ENCODE peak calls at places on chromosomes 3 and 15, in nine cellular contexts. K is HCT116, Y is IMR-90, T is breast epithelium, Z is tibial nerve, B is prostate gland, G is transverse colon, X is uterus, Q is heart left ventricle. D is an unnamed sample.

GRCh38 chr15:77075528-77075927 is 4.6 kb upstream of the TSPAN3 start:
- DNase-seq in K (no peak), Y (no peak), T (no peak), Z (no peak), B (no peak), G (no peak), X (no peak), Q (no peak), D (peak; percentile 32)

GRCh38 chr3:182795383-182795782 is 2.1 kb downstream of the ATP11B start:
- DNase-seq in K (no peak), Y (no peak), T (no peak), Z (no peak), B (peak; percentile 76), G (peak; percentile 50), X (no peak), Q (no peak), D (no peak)

GRCh38 chr3:57048052-57048671 is 12.3 kb upstream of the SPATA12 start:
- DNase-seq in K (no peak), Y (no peak), T (no peak), Z (peak; percentile 26), B (no peak), G (no peak), X (peak; percentile 54), Q (no peak), D (peak; percentile 67)

GRCh38 chr3:52268036-52268435 is 10.4 kb downstream of the WDR82 start:
- DNase-seq in K (no peak), Y (no peak), T (no peak), Z (no peak), B (no peak), G (no peak), X (no peak), Q (no peak), D (no peak)

GRCh38 chr3:9876991-9877390 is 3.1 kb downstream of the CIDEC start:
- DNase-seq in K (no peak), Y (no peak), T (no peak), Z (no peak), B (no peak), G (no peak), X (no peak), Q (no peak), D (no peak)

GRCh38 chr15:100766225-100767001 is 113.2 kb upstream of the ALDH1A3 start:
- DNase-seq in K (no peak), Y (no peak), T (peak; percentile 28), Z (peak; percentile 10), B (no peak), G (no peak), X (no peak), Q (no peak), D (no peak)

GRCh38 chr3:12891985-12892839 is 50.8 kb upstream of the RPL32 start:
- DNase-seq in K (peak; percentile 39), Y (peak; percentile 66), T (no peak), Z (no peak), B (peak; percentile 42), G (peak; percentile 35), X (peak; percentile 44), Q (peak; percentile 53), D (peak; percentile 63)

GRCh38 chr3:120497318-120497717 is 46.5 kb upstream of the FSTL1 start:
- DNase-seq in K (no peak), Y (peak; percentile 98), T (no peak), Z (no peak), B (peak; percentile 24), G (no peak), X (no peak), Q (peak; percentile 25), D (no peak)

GRCh38 chr15:32704343-32705076 is 13.3 kb upstream of the GREM1 start:
- DNase-seq in K (no peak), Y (peak; percentile 58), T (no peak), Z (no peak), B (no peak), G (no peak), X (no peak), Q (no peak), D (no peak)

GRCh38 chr3:115922681-115923347 is 299.5 kb downstream of the GAP43 start:
- DNase-seq in K (peak; percentile 12), Y (peak; percentile 62), T (no peak), Z (no peak), B (peak; percentile 22), G (no peak), X (no peak), Q (no peak), D (peak; percentile 35)

DNA sequence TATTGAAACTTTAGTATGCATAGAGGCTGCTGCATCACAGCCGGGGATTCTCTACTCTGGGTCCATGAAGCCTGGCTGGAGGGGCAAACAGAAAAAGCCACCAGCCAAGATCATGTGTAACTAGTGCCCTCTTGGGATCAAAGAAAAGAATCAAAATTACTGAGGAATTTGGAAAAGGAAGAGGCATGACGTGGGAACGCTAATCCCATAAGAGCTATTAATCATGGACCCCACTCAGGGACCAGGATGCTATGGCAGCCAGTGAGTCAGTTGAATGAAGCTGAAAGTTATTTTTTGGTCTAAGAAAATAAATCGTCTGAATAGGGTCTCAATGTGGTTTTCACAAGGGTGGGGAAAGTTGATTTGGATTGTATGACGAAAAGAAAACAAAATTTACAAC is 1165.1 kb downstream of the ROBO2 start:
- DNase-seq in K (no peak), Y (peak; percentile 67), T (no peak), Z (no peak), B (no peak), G (no peak), X (no peak), Q (peak; percentile 6), D (peak; percentile 19)
- TF ChIP-seq CTCF in K (no peak), Y (peak; percentile 33), T (no peak), Z (no peak), B (no peak), G (no peak), X (no peak), Q (no peak), D (no peak)

DNA sequence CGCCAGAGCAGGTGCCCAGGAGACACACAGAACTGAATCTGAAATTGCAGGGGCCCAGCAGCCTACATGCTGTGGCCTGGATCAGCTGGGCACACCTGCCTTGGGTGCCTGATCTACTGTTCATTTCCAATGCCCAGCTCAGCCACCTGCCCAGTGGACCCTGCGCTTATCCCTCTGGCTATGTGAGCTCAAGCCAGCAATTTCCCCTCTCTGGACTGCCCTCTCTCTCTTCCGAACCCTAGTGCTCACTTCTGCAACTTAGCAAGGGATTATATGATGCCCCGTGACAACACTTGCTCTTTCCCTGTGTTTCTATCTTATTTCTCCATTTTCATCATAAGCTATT is 276.0 kb downstream of the UACA start:
- DNase-seq in K (no peak), Y (no peak), T (no peak), Z (no peak), B (no peak), G (no peak), X (no peak), Q (no peak), D (no peak)
- H3K36me3 ChIP-seq in K (no peaks in the 10 kb centered on the region), Y (no peaks in the 10 kb centered on the region), T (no peaks in the 10 kb centered on the region), Z (no peaks in the 10 kb centered on the region), B (no peaks in the 10 kb centered on the region), G (no peaks in the 10 kb centered on the region), X (no peaks in the 10 kb centered on the region), Q (no peaks in the 10 kb centered on the region), D (no peaks in the 10 kb centered on the region)

DNA sequence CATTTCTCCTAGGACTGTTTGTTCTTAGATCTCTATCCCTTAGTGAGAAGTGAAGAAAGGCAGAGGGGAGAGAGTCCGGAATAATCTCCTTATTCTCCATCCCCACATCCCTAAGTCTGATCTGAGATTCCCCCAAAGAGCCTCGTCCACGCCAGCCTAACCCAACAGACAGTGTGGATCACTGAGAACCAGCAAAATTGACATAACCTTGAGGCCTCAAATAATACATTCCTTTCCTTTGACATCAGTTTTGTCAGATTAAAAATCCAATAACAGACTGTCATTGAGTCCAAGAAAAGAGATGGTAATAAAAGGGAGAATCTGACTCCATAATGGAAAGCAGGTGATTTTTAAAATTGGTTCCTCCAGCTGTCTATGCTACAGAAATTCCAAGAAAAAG is 7.7 kb upstream of the SIAH2 start:
- DNase-seq in K (no peak), Y (no peak), T (no peak), Z (no peak), B (no peak), G (no peak), X (no peak), Q (no peak), D (no peak)
- TF ChIP-seq POLR2A in K (no peak), Y (no peak), T (no peak), Z (no peak), B (no peak), G (no peak), X (no peak), Q (no peak), D (no peak)

GRCh38 chr3:67595424-67595823 is 59.0 kb downstream of the SUCLG2 start:
- DNase-seq in K (no peak), Y (no peak), T (no peak), Z (no peak), B (no peak), G (no peak), X (no peak), Q (no peak), D (no peak)

GRCh38 chr3:67598814-67599556 is 55.4 kb downstream of the SUCLG2 start:
- DNase-seq in K (no peak), Y (no peak), T (no peak), Z (no peak), B (no peak), G (no peak), X (no peak), Q (no peak), D (no peak)

GRCh38 chr3:67593761-67594234 is 60.6 kb downstream of the SUCLG2 start:
- DNase-seq in K (no peak), Y (peak; percentile 11), T (no peak), Z (no peak), B (no peak), G (no peak), X (no peak), Q (no peak), D (no peak)
- TF ChIP-seq CTCF in K (no peak), Y (peak; percentile 10), T (no peak), Z (no peak), B (no peak), G (no peak), X (no peak), Q (no peak), D (no peak)

DNA sequence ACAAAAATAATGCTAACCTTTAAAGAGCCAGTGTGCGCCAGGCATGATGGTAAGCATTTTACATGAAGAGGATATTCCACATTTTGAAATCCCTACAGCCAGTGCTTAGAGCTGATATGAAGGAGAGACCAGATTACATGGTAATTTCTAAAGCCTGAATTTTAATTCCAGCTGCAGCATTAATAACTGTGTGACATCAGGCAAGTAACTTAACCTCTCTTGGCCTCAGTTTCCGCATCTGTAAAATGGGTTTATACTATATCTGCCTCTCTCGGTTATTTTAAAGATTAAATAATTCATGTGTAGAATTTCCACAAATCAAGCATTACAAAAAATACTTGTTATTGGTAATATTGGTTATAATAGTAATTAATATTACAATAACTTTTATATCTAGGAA is 165.4 kb downstream of the UACA start:
- DNase-seq in K (no peak), Y (no peak), T (no peak), Z (no peak), B (no peak), G (no peak), X (no peak), Q (no peak), D (no peak)
- H3K36me3 ChIP-seq in K (no peaks in the 10 kb centered on the region), Y (no peaks in the 10 kb centered on the region), T (no peaks in the 10 kb centered on the region), Z (no peaks in the 10 kb centered on the region), B (no peaks in the 10 kb centered on the region), G (no peaks in the 10 kb centered on the region), X (no peaks in the 10 kb centered on the region), Q (no peaks in the 10 kb centered on the region), D (no peaks in the 10 kb centered on the region)

GRCh38 chr3:184314363-184314699 is at the start of gene EIF4G1:
- DNase-seq in K (peak; percentile 82), Y (peak; percentile 94), T (peak; percentile 94), Z (peak; percentile 92), B (peak; percentile 93), G (peak; percentile 96), X (peak; percentile 95), Q (peak; percentile 96), D (peak; percentile 97)
- TF ChIP-seq POLR2A in K (peak; percentile 48), Y (peak; percentile 89), T (peak; percentile 52), Z (peak; percentile 75), B (peak; percentile 71), G (peak; percentile 47), X (peak; percentile 76), Q (peak; percentile 31), D (peak; percentile 57)

D was measured in testis.